ENCODE peak calls at places on chromosomes 7 and 10, in eight cellular contexts. P is iris pigment epithelial cell; M is NCI-H69; Y is T1000; Q is DMS153; D is HEK293T; F is activated CD4-positive, alpha-beta memory T cell treated with anti-CD3 and anti-CD28 coated beads for 36 hours; I is M059J. L is an unnamed sample.

GRCh38 chr7:131897016-131897789 is 340.8 kb upstream of the PODXL start:
- DNase-seq in P (peak; percentile 23), M (peak; percentile 76), Y (no peak), Q (no peak), D (peak; percentile 51), F (no peak), I (peak; percentile 92), L (peak; percentile 53)

GRCh38 chr7:113664867-113665266 is 253.9 kb downstream of the PPP1R3A start:
- DNase-seq in P (peak; percentile 14), M (no peak), Y (no peak), Q (no peak), D (no peak), F (no peak), I (peak; percentile 29), L (no peak)

GRCh38 chr7:7408001-7408770 is 127.5 kb downstream of the COL28A1 start:
- DNase-seq in P (no peak), M (peak; percentile 14), Y (no peak), Q (peak; percentile 14), D (no peak), F (no peak), I (no peak), L (no peak)

GRCh38 chr7:135210818-135211178 is 528 bp downstream of the WDR91 start:
- DNase-seq in P (peak; percentile 31), M (peak; percentile 69), Y (no peak), Q (no peak), D (no peak), F (no peak), I (peak; percentile 44), L (peak; percentile 29)

GRCh38 chr7:36604801-36605200 is 119.5 kb downstream of the AOAH start:
- DNase-seq in P (no peak), M (no peak), Y (no peak), Q (no peak), D (no peak), F (no peak), I (peak; percentile 48), L (no peak)

GRCh38 chr10:43781480-43782361 is 133.0 kb upstream of the ZNF32 start:
- DNase-seq in P (no peak), M (no peak), Y (no peak), Q (no peak), D (no peak), F (peak; percentile 65), I (peak; percentile 84), L (no peak)

GRCh38 chr7:46283852-46284251 is 362.8 kb upstream of the IGFBP3 start:
- DNase-seq in P (no peak), M (no peak), Y (no peak), Q (no peak), D (no peak), F (no peak), I (peak; percentile 32), L (no peak)

GRCh38 chr7:149610441-149611011 is 112.9 kb upstream of the ZNF746 start:
- DNase-seq in P (no peak), M (no peak), Y (no peak), Q (no peak), D (no peak), F (no peak), I (no peak), L (no peak)

GRCh38 chr7:152851326-152851725 is 91.8 kb downstream of the ACTR3B start:
- DNase-seq in P (no peak), M (no peak), Y (no peak), Q (no peak), D (no peak), F (no peak), I (no peak), L (no peak)

GRCh38 chr7:81630600-81630999 is 139.2 kb downstream of the HGF start:
- DNase-seq in P (no peak), M (no peak), Y (no peak), Q (no peak), D (no peak), F (no peak), I (no peak), L (no peak)

GRCh38 chr10:5090551-5090950 is 3.7 kb upstream of the AKR1C3 start:
- DNase-seq in P (no peak), M (no peak), Y (no peak), Q (no peak), D (no peak), F (no peak), I (no peak), L (no peak)

GRCh38 chr10:76433161-76434005 is 1002.0 kb downstream of the LRMDA start:
- DNase-seq in P (no peak), M (peak; percentile 91), Y (no peak), Q (peak; percentile 98), D (no peak), F (no peak), I (peak; percentile 47), L (peak; percentile 81)

GRCh38 chr10:113639966-113640365 is 23.9 kb downstream of the NRAP start:
- DNase-seq in P (no peak), M (no peak), Y (no peak), Q (no peak), D (no peak), F (no peak), I (no peak), L (no peak)

GRCh38 chr7:106692450-106693051 is 31.6 kb upstream of the CCDC71L start:
- DNase-seq in P (no peak), M (peak; percentile 77), Y (no peak), Q (no peak), D (no peak), F (no peak), I (no peak), L (no peak)

GRCh38 chr10:12483996-12484944 is 134.9 kb downstream of the CAMK1D start:
- DNase-seq in P (no peak), M (peak; percentile 90), Y (no peak), Q (peak; percentile 75), D (no peak), F (no peak), I (no peak), L (no peak)

GRCh38 chr10:10527861-10528562 is 489.7 kb upstream of the CELF2 start:
- DNase-seq in P (no peak), M (no peak), Y (no peak), Q (no peak), D (no peak), F (no peak), I (no peak), L (no peak)

GRCh38 chr7:134546903-134547737 is 1.8 kb upstream of the AKR1B15 start:
- DNase-seq in P (peak; percentile 63), M (peak; percentile 65), Y (peak; percentile 19), Q (peak; percentile 74), D (peak; percentile 22), F (peak; percentile 73), I (peak; percentile 66), L (peak; percentile 81)

GRCh38 chr10:35574924-35575352 is 30.2 kb upstream of the GJD4 start:
- DNase-seq in P (peak; percentile 86), M (no peak), Y (peak; percentile 68), Q (no peak), D (no peak), F (no peak), I (peak; percentile 90), L (no peak)

GRCh38 chr7:124515431-124515830 is 250.2 kb downstream of the GPR37 start:
- DNase-seq in P (no peak), M (no peak), Y (no peak), Q (no peak), D (no peak), F (no peak), I (no peak), L (no peak)

GRCh38 chr7:24216576-24217116 is 67.3 kb upstream of the NPY start:
- DNase-seq in P (peak; percentile 54), M (no peak), Y (no peak), Q (no peak), D (no peak), F (no peak), I (peak; percentile 72), L (no peak)

GRCh38 chr10:122210481-122211265 is 60.4 kb upstream of the BTBD16 start:
- DNase-seq in P (no peak), M (no peak), Y (no peak), Q (no peak), D (no peak), F (no peak), I (no peak), L (no peak)

GRCh38 chr10:57992321-57993077 is 275.2 kb downstream of the IPMK start:
- DNase-seq in P (peak; percentile 65), M (peak; percentile 84), Y (no peak), Q (no peak), D (no peak), F (no peak), I (peak; percentile 51), L (no peak)

L was measured in DMS79 treated with DMSO at 0.1 percent for 48 hours.